ENCODE peak calls at places on chromosome 15, in six cellular contexts. A is stromal cell of bone marrow; I is NCI-H1092 treated with DMSO at 0.1 percent for 48 hours; M is HEK293T; D is Jurkat, Clone E6-1; Z is NCI-H510A treated with DMSO at 0.1 percent for 48 hours. C is an unnamed sample.

GRCh38 chr15:53843869-53844569 is 84.6 kb upstream of the WDR72 start:
- DNase-seq in A (no peak), I (no peak), M (no peak), D (no peak), Z (no peak), C (no peak)

GRCh38 chr15:72118400-72118978 is at the start of gene SENP8:
- DNase-seq in A (no peak), I (no peak), M (peak; percentile 71), D (no peak), Z (peak; percentile 88), C (no peak)

GRCh38 chr15:99014803-99015676 is 7.4 kb upstream of the PGPEP1L start:
- DNase-seq in A (no peak), I (peak; percentile 19), M (peak; percentile 70), D (peak; percentile 48), Z (peak; percentile 22), C (peak; percentile 24)

GRCh38 chr15:67174446-67174845 is 80.0 kb downstream of the AAGAB start:
- DNase-seq in A (no peak), I (no peak), M (no peak), D (no peak), Z (no peak), C (no peak)

GRCh38 chr15:67181221-67181639 is 73.2 kb downstream of the AAGAB start:
- DNase-seq in A (no peak), I (no peak), M (no peak), D (no peak), Z (no peak), C (no peak)

GRCh38 chr15:57640935-57641682 is 49.4 kb downstream of the MYZAP start:
- DNase-seq in A (peak; percentile 19), I (peak; percentile 16), M (peak; percentile 24), D (peak; percentile 57), Z (peak; percentile 35), C (peak; percentile 32)

GRCh38 chr15:84981711-84982300 is at the start of gene PDE8A:
- DNase-seq in A (no peak), I (peak; percentile 11), M (peak; percentile 49), D (no peak), Z (no peak), C (no peak)

GRCh38 chr15:67161412-67161811 is 93.0 kb downstream of the AAGAB start:
- DNase-seq in A (no peak), I (no peak), M (no peak), D (no peak), Z (no peak), C (no peak)

GRCh38 chr15:35842631-35843030 is 296.7 kb upstream of the DPH6 start:
- DNase-seq in A (no peak), I (no peak), M (no peak), D (no peak), Z (no peak), C (no peak)

GRCh38 chr15:52784799-52785671 is 5.1 kb downstream of the ONECUT1 start:
- DNase-seq in A (no peak), I (no peak), M (no peak), D (no peak), Z (no peak), C (no peak)

GRCh38 chr15:57703387-57703786 is 3.1 kb upstream of the POLR2M start:
- DNase-seq in A (no peak), I (no peak), M (no peak), D (peak; percentile 82), Z (peak; percentile 22), C (no peak)

GRCh38 chr15:84653584-84653909 is 536 bp downstream of the WDR73 start:
- DNase-seq in A (no peak), I (no peak), M (no peak), D (no peak), Z (no peak), C (no peak)

GRCh38 chr15:96341465-96342142 is 11.1 kb downstream of the NR2F2 start:
- DNase-seq in A (no peak), I (no peak), M (no peak), D (no peak), Z (no peak), C (no peak)

GRCh38 chr15:40486066-40486770 is 15.4 kb downstream of the CHST14 start:
- DNase-seq in A (no peak), I (no peak), M (no peak), D (no peak), Z (no peak), C (no peak)

GRCh38 chr15:51828621-51829359 is 663 bp upstream of the TMOD3 start:
- DNase-seq in A (no peak), I (no peak), M (no peak), D (no peak), Z (no peak), C (no peak)

GRCh38 chr15:100688549-100689120 is 86.2 kb downstream of the ASB7 start:
- DNase-seq in A (no peak), I (no peak), M (no peak), D (no peak), Z (no peak), C (no peak)

GRCh38 chr15:74828835-74829234 is 2.4 kb downstream of the CPLX3 start:
- DNase-seq in A (no peak), I (no peak), M (no peak), D (no peak), Z (no peak), C (no peak)

GRCh38 chr15:68032672-68033071 is 21.4 kb upstream of the PIAS1 start:
- DNase-seq in A (no peak), I (no peak), M (no peak), D (no peak), Z (no peak), C (no peak)

GRCh38 chr15:99621767-99622166 is 56.0 kb downstream of the MEF2A start:
- DNase-seq in A (no peak), I (no peak), M (no peak), D (no peak), Z (no peak), C (no peak)

GRCh38 chr15:82231233-82231632 is 31.3 kb downstream of the EFL1 start:
- DNase-seq in A (no peak), I (no peak), M (no peak), D (peak; percentile 9), Z (no peak), C (no peak)

C was measured in fibroblast of the aortic adventitia.